ENCODE peak calls at places on chromosomes 4 and X, in ten cellular contexts. One of them, this sample, is unnamed.

GRCh38 chrX:124414281-124414680 is 67.9 kb downstream of the SH2D1A start:
- DNase-seq in gastrocnemius medialis: no peak
- DNase-seq in MM.1S: no peak
- DNase-seq in psoas muscle: no peak
- DNase-seq in upper lobe of right lung: no peak
- DNase-seq in left ventricle myocardium inferior: no peak
- DNase-seq in IMR-90: no peak
- DNase-seq in tibial nerve: no peak
- DNase-seq in WERI-Rb-1: no peak
- DNase-seq in HepG2: no peak
- DNase-seq in this sample: no peak

GRCh38 chrX:37921758-37922157 is 74.4 kb upstream of the DYNLT3 start:
- DNase-seq in gastrocnemius medialis: no peak
- DNase-seq in MM.1S: no peak
- DNase-seq in psoas muscle: no peak
- DNase-seq in upper lobe of right lung: no peak
- DNase-seq in left ventricle myocardium inferior: no peak
- DNase-seq in IMR-90: peak; percentile 66
- DNase-seq in tibial nerve: no peak
- DNase-seq in WERI-Rb-1: no peak
- DNase-seq in HepG2: no peak
- DNase-seq in this sample: no peak

GRCh38 chr4:87511500-87511899 is 17.7 kb downstream of the SPARCL1 start:
- DNase-seq in gastrocnemius medialis: no peak
- DNase-seq in MM.1S: no peak
- DNase-seq in psoas muscle: no peak
- DNase-seq in upper lobe of right lung: no peak
- DNase-seq in left ventricle myocardium inferior: no peak
- DNase-seq in IMR-90: no peak
- DNase-seq in tibial nerve: no peak
- DNase-seq in WERI-Rb-1: no peak
- DNase-seq in HepG2: no peak
- DNase-seq in this sample: no peak

GRCh38 chr4:87848622-87849351 is 16.0 kb downstream of the MEPE start:
- DNase-seq in gastrocnemius medialis: no peak
- DNase-seq in MM.1S: peak; percentile 76
- DNase-seq in psoas muscle: no peak
- DNase-seq in upper lobe of right lung: no peak
- DNase-seq in left ventricle myocardium inferior: peak; percentile 15
- DNase-seq in IMR-90: peak; percentile 56
- DNase-seq in tibial nerve: peak; percentile 25
- DNase-seq in WERI-Rb-1: peak; percentile 29
- DNase-seq in HepG2: peak; percentile 47
- DNase-seq in this sample: peak; percentile 77

GRCh38 chrX:138708268-138708667 is 3.2 kb downstream of the FGF13 start:
- DNase-seq in gastrocnemius medialis: no peak
- DNase-seq in MM.1S: no peak
- DNase-seq in psoas muscle: no peak
- DNase-seq in upper lobe of right lung: no peak
- DNase-seq in left ventricle myocardium inferior: no peak
- DNase-seq in IMR-90: no peak
- DNase-seq in tibial nerve: no peak
- DNase-seq in WERI-Rb-1: no peak
- DNase-seq in HepG2: no peak
- DNase-seq in this sample: no peak

GRCh38 chrX:46257451-46257879 is 287.8 kb downstream of the ZNF674 start:
- DNase-seq in gastrocnemius medialis: no peak
- DNase-seq in MM.1S: no peak
- DNase-seq in psoas muscle: no peak
- DNase-seq in upper lobe of right lung: no peak
- DNase-seq in left ventricle myocardium inferior: no peak
- DNase-seq in IMR-90: no peak
- DNase-seq in tibial nerve: no peak
- DNase-seq in WERI-Rb-1: no peak
- DNase-seq in HepG2: no peak
- DNase-seq in this sample: no peak

GRCh38 chr4:95446204-95446603 is 102.6 kb downstream of the UNC5C start:
- DNase-seq in gastrocnemius medialis: no peak
- DNase-seq in MM.1S: no peak
- DNase-seq in psoas muscle: no peak
- DNase-seq in upper lobe of right lung: no peak
- DNase-seq in left ventricle myocardium inferior: no peak
- DNase-seq in IMR-90: no peak
- DNase-seq in tibial nerve: no peak
- DNase-seq in WERI-Rb-1: no peak
- DNase-seq in HepG2: no peak
- DNase-seq in this sample: no peak

GRCh38 chrX:80026116-80026515 is 11.6 kb downstream of the TBX22 start:
- DNase-seq in gastrocnemius medialis: no peak
- DNase-seq in MM.1S: no peak
- DNase-seq in psoas muscle: no peak
- DNase-seq in upper lobe of right lung: no peak
- DNase-seq in left ventricle myocardium inferior: no peak
- DNase-seq in IMR-90: no peak
- DNase-seq in tibial nerve: no peak
- DNase-seq in WERI-Rb-1: no peak
- DNase-seq in HepG2: no peak
- DNase-seq in this sample: no peak

GRCh38 chrX:149504226-149504914 is 736 bp downstream of the IDS start:
- DNase-seq in gastrocnemius medialis: no peak
- DNase-seq in MM.1S: peak; percentile 78
- DNase-seq in psoas muscle: no peak
- DNase-seq in upper lobe of right lung: peak; percentile 66
- DNase-seq in left ventricle myocardium inferior: no peak
- DNase-seq in IMR-90: no peak
- DNase-seq in tibial nerve: no peak
- DNase-seq in WERI-Rb-1: peak; percentile 45
- DNase-seq in HepG2: no peak
- DNase-seq in this sample: no peak

GRCh38 chr4:176475091-176475490 is 155.3 kb downstream of the SPCS3 start:
- DNase-seq in gastrocnemius medialis: no peak
- DNase-seq in MM.1S: no peak
- DNase-seq in psoas muscle: no peak
- DNase-seq in upper lobe of right lung: no peak
- DNase-seq in left ventricle myocardium inferior: no peak
- DNase-seq in IMR-90: no peak
- DNase-seq in tibial nerve: no peak
- DNase-seq in WERI-Rb-1: no peak
- DNase-seq in HepG2: no peak
- DNase-seq in this sample: no peak

GRCh38 chr4:159480826-159481225 is 377.9 kb downstream of the RAPGEF2 start:
- DNase-seq in gastrocnemius medialis: no peak
- DNase-seq in MM.1S: no peak
- DNase-seq in psoas muscle: no peak
- DNase-seq in upper lobe of right lung: no peak
- DNase-seq in left ventricle myocardium inferior: no peak
- DNase-seq in IMR-90: no peak
- DNase-seq in tibial nerve: no peak
- DNase-seq in WERI-Rb-1: no peak
- DNase-seq in HepG2: no peak
- DNase-seq in this sample: no peak

GRCh38 chr4:75919914-75920313 is 17.7 kb upstream of the PPEF2 start:
- DNase-seq in gastrocnemius medialis: no peak
- DNase-seq in MM.1S: no peak
- DNase-seq in psoas muscle: no peak
- DNase-seq in upper lobe of right lung: no peak
- DNase-seq in left ventricle myocardium inferior: peak; percentile 26
- DNase-seq in IMR-90: peak; percentile 20
- DNase-seq in tibial nerve: no peak
- DNase-seq in WERI-Rb-1: no peak
- DNase-seq in HepG2: no peak
- DNase-seq in this sample: no peak

GRCh38 chrX:13087322-13088154 is 43.1 kb upstream of the FAM9C start:
- DNase-seq in gastrocnemius medialis: no peak
- DNase-seq in MM.1S: peak; percentile 86
- DNase-seq in psoas muscle: no peak
- DNase-seq in upper lobe of right lung: no peak
- DNase-seq in left ventricle myocardium inferior: no peak
- DNase-seq in IMR-90: peak; percentile 70
- DNase-seq in tibial nerve: no peak
- DNase-seq in WERI-Rb-1: no peak
- DNase-seq in HepG2: no peak
- DNase-seq in this sample: no peak

GRCh38 chr4:122412547-122412946 is 33.7 kb downstream of the ADAD1 start:
- DNase-seq in gastrocnemius medialis: no peak
- DNase-seq in MM.1S: no peak
- DNase-seq in psoas muscle: no peak
- DNase-seq in upper lobe of right lung: no peak
- DNase-seq in left ventricle myocardium inferior: no peak
- DNase-seq in IMR-90: peak; percentile 16
- DNase-seq in tibial nerve: no peak
- DNase-seq in WERI-Rb-1: no peak
- DNase-seq in HepG2: no peak
- DNase-seq in this sample: no peak

GRCh38 chr4:63122955-63123354 is 1286.3 kb downstream of the TECRL start:
- DNase-seq in gastrocnemius medialis: no peak
- DNase-seq in MM.1S: no peak
- DNase-seq in psoas muscle: no peak
- DNase-seq in upper lobe of right lung: no peak
- DNase-seq in left ventricle myocardium inferior: no peak
- DNase-seq in IMR-90: no peak
- DNase-seq in tibial nerve: no peak
- DNase-seq in WERI-Rb-1: no peak
- DNase-seq in HepG2: no peak
- DNase-seq in this sample: no peak

GRCh38 chrX:17328837-17329236 is 46.2 kb upstream of the NHS start:
- DNase-seq in gastrocnemius medialis: no peak
- DNase-seq in MM.1S: no peak
- DNase-seq in psoas muscle: no peak
- DNase-seq in upper lobe of right lung: no peak
- DNase-seq in left ventricle myocardium inferior: no peak
- DNase-seq in IMR-90: no peak
- DNase-seq in tibial nerve: no peak
- DNase-seq in WERI-Rb-1: no peak
- DNase-seq in HepG2: no peak
- DNase-seq in this sample: no peak

GRCh38 chrX:112844250-112844649 is 3.6 kb upstream of the AMOT start:
- DNase-seq in gastrocnemius medialis: no peak
- DNase-seq in MM.1S: no peak
- DNase-seq in psoas muscle: no peak
- DNase-seq in upper lobe of right lung: no peak
- DNase-seq in left ventricle myocardium inferior: no peak
- DNase-seq in IMR-90: peak; percentile 50
- DNase-seq in tibial nerve: no peak
- DNase-seq in WERI-Rb-1: no peak
- DNase-seq in HepG2: no peak
- DNase-seq in this sample: no peak

GRCh38 chr4:185885604-185886003 is 73.6 kb upstream of the SORBS2 start:
- DNase-seq in gastrocnemius medialis: no peak
- DNase-seq in MM.1S: no peak
- DNase-seq in psoas muscle: no peak
- DNase-seq in upper lobe of right lung: no peak
- DNase-seq in left ventricle myocardium inferior: no peak
- DNase-seq in IMR-90: no peak
- DNase-seq in tibial nerve: no peak
- DNase-seq in WERI-Rb-1: no peak
- DNase-seq in HepG2: no peak
- DNase-seq in this sample: no peak

GRCh38 chr4:72067051-72067450 is 35.3 kb downstream of the NPFFR2 start:
- DNase-seq in gastrocnemius medialis: no peak
- DNase-seq in MM.1S: no peak
- DNase-seq in psoas muscle: peak; percentile 28
- DNase-seq in upper lobe of right lung: no peak
- DNase-seq in left ventricle myocardium inferior: no peak
- DNase-seq in IMR-90: no peak
- DNase-seq in tibial nerve: no peak
- DNase-seq in WERI-Rb-1: no peak
- DNase-seq in HepG2: no peak
- DNase-seq in this sample: no peak

GRCh38 chr4:184293552-184293951 is 75.9 kb upstream of the ENPP6 start:
- DNase-seq in gastrocnemius medialis: no peak
- DNase-seq in MM.1S: no peak
- DNase-seq in psoas muscle: no peak
- DNase-seq in upper lobe of right lung: no peak
- DNase-seq in left ventricle myocardium inferior: no peak
- DNase-seq in IMR-90: no peak
- DNase-seq in tibial nerve: no peak
- DNase-seq in WERI-Rb-1: no peak
- DNase-seq in HepG2: peak; percentile 46
- DNase-seq in this sample: no peak

GRCh38 chr4:7434766-7435150 is at the start of gene PSAPL1:
- DNase-seq in gastrocnemius medialis: no peak
- DNase-seq in MM.1S: no peak
- DNase-seq in psoas muscle: peak; percentile 39
- DNase-seq in upper lobe of right lung: peak; percentile 86
- DNase-seq in left ventricle myocardium inferior: peak; percentile 27
- DNase-seq in IMR-90: peak; percentile 3
- DNase-seq in tibial nerve: no peak
- DNase-seq in WERI-Rb-1: no peak
- DNase-seq in HepG2: peak; percentile 44
- DNase-seq in this sample: peak; percentile 87

GRCh38 chrX:135287266-135287823 is 21.9 kb upstream of the ETDC start:
- DNase-seq in gastrocnemius medialis: no peak
- DNase-seq in MM.1S: no peak
- DNase-seq in psoas muscle: no peak
- DNase-seq in upper lobe of right lung: no peak
- DNase-seq in left ventricle myocardium inferior: no peak
- DNase-seq in IMR-90: no peak
- DNase-seq in tibial nerve: no peak
- DNase-seq in WERI-Rb-1: no peak
- DNase-seq in HepG2: no peak
- DNase-seq in this sample: no peak
- H3K9me3 ChIP-seq in gastrocnemius medialis: peaks cover 37% of the 10 kb centered on the region
- H3K9me3 ChIP-seq in MM.1S: no peaks in the 10 kb centered on the region
- H3K9me3 ChIP-seq in psoas muscle: peaks cover 82% of the 10 kb centered on the region
- H3K9me3 ChIP-seq in upper lobe of right lung: peaks cover 25% of the 10 kb centered on the region
- H3K9me3 ChIP-seq in left ventricle myocardium inferior: peaks cover 85% of the 10 kb centered on the region
- H3K9me3 ChIP-seq in IMR-90: peaks cover 29% of the 10 kb centered on the region
- H3K9me3 ChIP-seq in tibial nerve: no peaks in the 10 kb centered on the region
- H3K9me3 ChIP-seq in WERI-Rb-1: peaks cover 9% of the 10 kb centered on the region
- H3K9me3 ChIP-seq in HepG2: no peaks in the 10 kb centered on the region
- H3K9me3 ChIP-seq in this sample: no peaks in the 10 kb centered on the region

GRCh38 chr4:144955104-144955503 is 142.9 kb downstream of the ANAPC10 start:
- DNase-seq in gastrocnemius medialis: no peak
- DNase-seq in MM.1S: no peak
- DNase-seq in psoas muscle: no peak
- DNase-seq in upper lobe of right lung: no peak
- DNase-seq in left ventricle myocardium inferior: no peak
- DNase-seq in IMR-90: no peak
- DNase-seq in tibial nerve: no peak
- DNase-seq in WERI-Rb-1: peak; percentile 78
- DNase-seq in HepG2: no peak
- DNase-seq in this sample: no peak
- TF ChIP-seq CTCF in gastrocnemius medialis: no peak
- TF ChIP-seq CTCF in MM.1S: no peak
- TF ChIP-seq CTCF in psoas muscle: no peak
- TF ChIP-seq CTCF in upper lobe of right lung: no peak
- TF ChIP-seq CTCF in left ventricle myocardium inferior: no peak
- TF ChIP-seq CTCF in IMR-90: no peak
- TF ChIP-seq CTCF in tibial nerve: no peak
- TF ChIP-seq CTCF in WERI-Rb-1: peak; percentile 56
- TF ChIP-seq CTCF in HepG2: peak; percentile 22
- TF ChIP-seq CTCF in this sample: no peak

GRCh38 chr4:168979338-168979737 is 30.7 kb downstream of the CBR4 start:
- DNase-seq in gastrocnemius medialis: no peak
- DNase-seq in MM.1S: no peak
- DNase-seq in psoas muscle: no peak
- DNase-seq in upper lobe of right lung: no peak
- DNase-seq in left ventricle myocardium inferior: no peak
- DNase-seq in IMR-90: no peak
- DNase-seq in tibial nerve: no peak
- DNase-seq in WERI-Rb-1: no peak
- DNase-seq in HepG2: peak; percentile 43
- DNase-seq in this sample: no peak
- H3K9me3 ChIP-seq in gastrocnemius medialis: peaks cover 10% of the 10 kb centered on the region
- H3K9me3 ChIP-seq in MM.1S: no peaks in the 10 kb centered on the region
- H3K9me3 ChIP-seq in psoas muscle: peaks cover 13% of the 10 kb centered on the region
- H3K9me3 ChIP-seq in upper lobe of right lung: peaks cover 10% of the 10 kb centered on the region
- H3K9me3 ChIP-seq in left ventricle myocardium inferior: peaks cover 46% of the 10 kb centered on the region
- H3K9me3 ChIP-seq in IMR-90: peaks cover 3% of the 10 kb centered on the region
- H3K9me3 ChIP-seq in tibial nerve: no peaks in the 10 kb centered on the region
- H3K9me3 ChIP-seq in WERI-Rb-1: peaks cover 7% of the 10 kb centered on the region
- H3K9me3 ChIP-seq in HepG2: peaks cover 14% of the 10 kb centered on the region
- H3K9me3 ChIP-seq in this sample: no peaks in the 10 kb centered on the region

GRCh38 chrX:134377537-134377936 is 82.4 kb upstream of the HPRT1 start:
- DNase-seq in gastrocnemius medialis: no peak
- DNase-seq in MM.1S: peak; percentile 64
- DNase-seq in psoas muscle: no peak
- DNase-seq in upper lobe of right lung: no peak
- DNase-seq in left ventricle myocardium inferior: no peak
- DNase-seq in IMR-90: peak; percentile 52
- DNase-seq in tibial nerve: no peak
- DNase-seq in WERI-Rb-1: peak; percentile 11
- DNase-seq in HepG2: peak; percentile 48
- DNase-seq in this sample: peak; percentile 59
- TF ChIP-seq CTCF in gastrocnemius medialis: no peak
- TF ChIP-seq CTCF in MM.1S: peak; percentile 35
- TF ChIP-seq CTCF in psoas muscle: no peak
- TF ChIP-seq CTCF in upper lobe of right lung: no peak
- TF ChIP-seq CTCF in left ventricle myocardium inferior: peak; percentile 20
- TF ChIP-seq CTCF in IMR-90: peak; percentile 43
- TF ChIP-seq CTCF in tibial nerve: no peak
- TF ChIP-seq CTCF in WERI-Rb-1: peak; percentile 39
- TF ChIP-seq CTCF in HepG2: peak; percentile 58
- TF ChIP-seq CTCF in this sample: peak; percentile 7